ENCODE peak calls at places on chromosomes 12 and 14, in seven cellular contexts. X is right atrium auricular region, R is lung, T is ovary, Q is neural progenitor cell, L is GM23338, V is SK-N-SH. S is an unnamed sample.

GRCh38 chr12:50188875-50189575 is 21.9 kb upstream of the CERS5 start:
- DNase-seq in X (no peak), R (no peak), T (no peak), Q (no peak), L (no peak), V (no peak), S (no peak)

GRCh38 chr12:82510386-82510785 is 152.1 kb downstream of the METTL25 start:
- DNase-seq in X (no peak), R (no peak), T (no peak), Q (no peak), L (no peak), V (no peak), S (no peak)

GRCh38 chr12:13181375-13182070 is 15.0 kb upstream of the EMP1 start:
- DNase-seq in X (no peak), R (peak), T (no peak), Q (no peak), L (no peak), V (no peak), S (no peak)

GRCh38 chr12:114955414-114956014 is 271.5 kb upstream of the TBX3 start:
- DNase-seq in X (no peak), R (no peak), T (no peak), Q (no peak), L (no peak), V (no peak), S (no peak)

GRCh38 chr14:68506645-68507405 is 286.0 kb downstream of the ZFP36L1 start:
- DNase-seq in X (no peak), R (peak), T (no peak), Q (no peak), L (no peak), V (no peak), S (no peak)

GRCh38 chr12:46661161-46661845 is 164.5 kb downstream of the SLC38A4 start:
- DNase-seq in X (no peak), R (no peak), T (no peak), Q (peak), L (peak), V (peak), S (no peak)

GRCh38 chr12:102691773-102692555 is 211.6 kb upstream of the IGF1 start:
- DNase-seq in X (no peak), R (no peak), T (no peak), Q (no peak), L (peak), V (no peak), S (no peak)

GRCh38 chr12:57902371-57903042 is 38.9 kb upstream of the ATP23 start:
- DNase-seq in X (no peak), R (peak), T (no peak), Q (no peak), L (no peak), V (no peak), S (no peak)

GRCh38 chr14:76909266-76909665 is 83.1 kb downstream of the LRRC74A start:
- DNase-seq in X (no peak), R (no peak), T (no peak), Q (no peak), L (no peak), V (no peak), S (no peak)

GRCh38 chr12:7907009-7907408 is 29.0 kb downstream of the SLC2A3 start:
- DNase-seq in X (no peak), R (no peak), T (no peak), Q (peak), L (peak), V (peak), S (no peak)
- H3K27ac ChIP-seq in X (no peak), R (no peak), T (no peak), Q (no peak), L (peak), V (no peak), S (no peak)

DNA sequence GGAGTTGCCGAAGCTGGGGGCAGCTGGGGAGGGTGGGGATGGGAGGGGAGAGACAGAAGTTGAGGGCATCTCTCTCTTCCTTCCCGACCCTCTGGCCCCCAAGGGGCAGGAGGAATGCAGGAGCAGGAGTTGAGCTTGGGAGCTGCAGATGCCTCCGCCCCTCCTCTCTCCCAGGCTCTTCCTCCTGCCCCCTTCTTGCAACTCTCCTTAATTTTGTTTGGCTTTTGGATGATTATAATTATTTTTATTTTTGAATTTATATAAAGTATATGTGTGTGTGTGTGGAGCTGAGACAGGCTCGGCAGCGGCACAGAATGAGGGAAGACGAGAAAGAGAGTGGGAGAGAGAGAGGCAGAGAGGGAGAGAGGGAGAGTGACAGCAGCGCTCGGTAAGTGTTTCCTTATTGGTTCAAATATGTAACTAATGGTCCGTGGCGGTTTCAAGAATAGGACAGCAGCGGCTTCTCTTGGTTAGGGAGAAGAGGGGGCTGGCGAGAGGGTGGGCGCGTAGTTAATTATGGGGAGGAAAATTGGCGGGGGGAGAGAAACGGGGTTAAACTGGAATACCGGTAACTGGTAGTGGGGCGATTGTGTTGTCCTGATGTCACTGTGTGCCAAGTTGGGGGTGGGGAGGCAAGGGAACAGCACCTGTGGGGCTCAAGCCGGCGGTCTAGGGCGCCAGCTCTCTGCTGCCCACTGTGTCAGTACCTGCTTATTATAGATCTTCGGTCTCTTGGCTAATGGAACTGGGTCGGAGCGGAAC is 8.4 kb downstream of the HOXC8 start:
- DNase-seq in X (no peak), R (no peak), T (no peak), Q (peak), L (peak), V (peak), S (no peak)
- H3K27ac ChIP-seq in X (peak), R (no peak), T (peak), Q (no peak), L (no peak), V (peak), S (no peak)

GRCh38 chr12:84413656-84414055 is 498.9 kb downstream of the SLC6A15 start:
- DNase-seq in X (no peak), R (no peak), T (no peak), Q (no peak), L (no peak), V (no peak), S (no peak)

GRCh38 chr12:84411031-84411430 is 501.6 kb downstream of the SLC6A15 start:
- DNase-seq in X (no peak), R (no peak), T (no peak), Q (no peak), L (no peak), V (no peak), S (no peak)

DNA sequence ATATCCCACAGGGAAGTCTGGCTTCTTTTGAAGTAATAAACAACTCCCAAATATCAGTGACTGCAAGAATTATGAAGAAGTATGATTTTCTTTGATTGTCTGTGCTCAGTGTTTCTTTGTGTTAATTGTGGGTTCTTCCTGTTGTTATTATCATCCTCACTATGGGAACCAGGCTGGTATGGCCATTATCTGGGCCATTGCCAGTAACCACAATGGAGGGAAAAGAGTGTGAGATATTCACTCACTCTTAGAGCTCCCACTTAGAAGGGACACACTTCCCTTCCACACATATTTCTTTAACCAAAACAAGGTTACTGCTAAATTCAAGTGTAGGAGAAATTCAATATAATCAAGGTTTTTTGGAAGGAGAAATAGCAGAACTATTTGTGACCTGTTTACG is 503.7 kb downstream of the SLC6A15 start:
- DNase-seq in X (no peak), R (no peak), T (no peak), Q (no peak), L (no peak), V (no peak), S (no peak)
- H3K27ac ChIP-seq in X (no peak), R (no peak), T (no peak), Q (no peak), L (no peak), V (no peak), S (no peak)

DNA sequence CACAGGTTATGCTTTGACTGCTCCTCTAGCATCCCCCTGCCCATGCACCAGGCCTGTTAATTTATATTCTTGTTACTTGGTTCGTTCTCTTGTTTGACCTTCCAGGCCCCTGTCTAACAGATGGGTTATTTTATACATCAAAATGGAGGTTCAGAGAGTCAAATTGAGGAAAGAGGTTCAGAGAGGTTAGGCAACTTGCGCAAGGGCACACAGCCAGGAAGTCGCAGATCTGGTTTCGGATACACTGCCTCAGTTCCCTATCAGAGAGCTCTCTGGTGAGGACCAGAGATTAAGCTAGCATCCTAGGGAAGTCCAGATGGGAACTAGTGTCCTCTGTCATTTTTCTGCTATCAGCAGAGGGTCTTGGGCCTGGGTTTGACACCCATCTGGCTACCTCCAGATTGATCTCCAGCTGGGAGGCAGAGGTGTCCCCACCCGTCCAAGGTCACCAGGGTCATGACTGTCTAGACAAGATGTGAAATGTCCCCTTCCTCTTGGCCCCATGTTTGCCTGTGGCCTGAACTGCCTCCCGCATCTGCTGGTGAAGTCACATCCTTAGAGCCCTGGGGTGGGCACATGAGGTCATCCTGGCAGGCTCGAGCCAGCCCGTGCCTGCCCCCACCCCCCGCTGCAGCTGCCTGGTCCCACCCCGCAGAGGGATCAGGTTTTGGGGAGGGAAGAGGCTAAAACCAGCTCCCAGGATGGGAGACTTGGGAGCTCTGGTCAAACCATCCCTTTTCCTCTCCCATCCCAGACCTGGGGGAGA is 84.3 kb upstream of the NCOR2 start:
- DNase-seq in X (no peak), R (no peak), T (peak), Q (no peak), L (no peak), V (peak), S (no peak)
- H3K27ac ChIP-seq in X (no peak), R (no peak), T (no peak), Q (no peak), L (no peak), V (no peak), S (peak)

GRCh38 chr12:8629486-8630033 is 16.9 kb upstream of the AICDA start:
- DNase-seq in X (peak), R (no peak), T (no peak), Q (no peak), L (no peak), V (no peak), S (no peak)
- H3K27ac ChIP-seq in X (no peak), R (no peak), T (no peak), Q (no peak), L (no peak), V (no peak), S (no peak)

DNA sequence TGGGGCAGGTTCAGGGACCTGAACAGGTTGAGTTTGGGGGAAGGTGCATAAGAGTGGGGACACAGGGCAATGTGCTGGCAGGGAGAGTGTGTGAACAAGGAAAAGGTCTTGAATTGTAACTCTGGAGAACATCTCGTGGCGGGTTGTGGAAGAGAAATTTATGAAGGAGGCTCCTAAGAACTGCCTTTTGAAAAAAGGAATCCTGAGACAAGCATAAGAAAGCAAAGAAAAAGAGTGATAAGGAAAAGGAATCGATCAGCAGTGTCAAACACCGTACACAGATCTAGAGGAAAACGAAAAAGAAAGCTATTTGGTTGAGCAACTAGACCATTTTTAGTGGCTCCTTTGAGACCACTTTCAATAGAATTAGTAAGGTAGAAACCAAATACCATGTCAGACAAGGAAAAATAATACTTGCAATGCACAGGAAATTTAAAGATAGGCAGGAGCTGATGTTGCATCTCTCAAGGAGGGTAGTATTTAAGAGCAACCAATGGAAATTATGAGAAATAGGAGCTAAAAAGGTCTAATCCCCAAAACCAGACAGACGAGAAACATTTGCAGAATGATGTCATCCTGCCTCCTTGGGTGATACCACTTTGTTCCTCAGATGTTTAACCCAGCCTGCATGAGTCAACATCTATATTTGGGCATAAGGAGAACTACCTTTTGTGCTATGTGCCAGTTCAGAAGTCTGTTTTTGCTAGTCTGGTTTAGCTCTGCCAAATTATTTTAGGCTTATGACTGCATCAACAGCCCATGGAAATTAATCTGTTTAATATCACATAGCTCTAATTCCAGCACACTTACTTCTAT is 64.5 kb upstream of the STK38L start:
- DNase-seq in X (no peak), R (no peak), T (no peak), Q (no peak), L (no peak), V (no peak), S (no peak)
- H3K27ac ChIP-seq in X (peak), R (peak), T (no peak), Q (no peak), L (no peak), V (peak), S (peak)

GRCh38 chr14:74517731-74518130 is 24.2 kb downstream of the ISCA2 start:
- DNase-seq in X (no peak), R (no peak), T (no peak), Q (no peak), L (no peak), V (no peak), S (no peak)

GRCh38 chr14:74516451-74517155 is 23.0 kb downstream of the ISCA2 start:
- DNase-seq in X (no peak), R (no peak), T (no peak), Q (peak), L (peak), V (no peak), S (no peak)

GRCh38 chr14:74519316-74520074 is 25.9 kb downstream of the ISCA2 start:
- DNase-seq in X (no peak), R (no peak), T (peak), Q (no peak), L (no peak), V (no peak), S (no peak)

GRCh38 chr14:74515891-74516412 is 22.4 kb downstream of the ISCA2 start:
- DNase-seq in X (no peak), R (no peak), T (no peak), Q (no peak), L (no peak), V (no peak), S (peak)

DNA sequence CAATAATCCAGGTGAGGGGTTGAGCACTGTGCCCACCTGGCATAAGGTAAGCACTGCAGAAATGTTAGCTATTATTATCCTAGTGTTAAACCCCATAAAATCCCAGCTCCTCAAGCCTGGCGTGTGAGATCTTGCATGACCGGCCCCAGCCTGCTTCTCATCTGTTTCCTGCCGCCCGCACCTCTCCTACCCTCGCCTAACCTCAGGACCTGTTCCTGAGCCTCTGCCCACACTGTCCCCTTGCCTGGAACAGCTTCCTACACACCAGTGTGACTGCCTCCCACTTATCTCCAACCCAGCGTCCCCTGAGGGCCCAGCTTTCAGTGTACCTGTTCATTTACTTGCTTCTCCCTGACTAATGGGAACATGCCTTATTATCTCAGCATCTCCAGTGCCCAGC is 24.7 kb downstream of the ISCA2 start:
- DNase-seq in X (no peak), R (no peak), T (no peak), Q (no peak), L (no peak), V (no peak), S (no peak)
- H3K27ac ChIP-seq in X (no peak), R (no peak), T (no peak), Q (no peak), L (no peak), V (no peak), S (no peak)

GRCh38 chr14:96564389-96564788 is 62.2 kb downstream of the PAPOLA start:
- DNase-seq in X (no peak), R (no peak), T (no peak), Q (no peak), L (no peak), V (no peak), S (no peak)
- H3K27ac ChIP-seq in X (no peak), R (no peak), T (no peak), Q (no peak), L (no peak), V (no peak), S (no peak)